ENCODE peak calls at places on chromosomes 4 and X, in ten cellular contexts. One of them, this sample, is unnamed. For H3K9me3, the result is how much of the 10 kb centered on the place peaks cover.

GRCh38 chrX:136646602-136647239 is 1.2 kb upstream of the CD40LG start:
- DNase-seq in stomach: no peak
- DNase-seq in vagina: no peak
- DNase-seq in heart left ventricle: no peak
- DNase-seq in cardiac muscle cell: no peak
- DNase-seq in osteoblast: no peak
- DNase-seq in transverse colon: no peak
- DNase-seq in A549: no peak
- DNase-seq in right lobe of liver: no peak
- DNase-seq in uterus: no peak
- DNase-seq in this sample: peak

GRCh38 chr4:79210636-79211049 is 115.2 kb downstream of the NAA11 start:
- DNase-seq in osteoblast: no peak
- DNase-seq in heart left ventricle: no peak
- DNase-seq in cardiac muscle cell: no peak
- DNase-seq in stomach: no peak
- DNase-seq in right lobe of liver: no peak
- DNase-seq in transverse colon: no peak
- DNase-seq in A549: no peak
- DNase-seq in uterus: no peak
- DNase-seq in vagina: no peak
- DNase-seq in this sample: no peak

GRCh38 chr4:154064244-154064643 is 275.4 kb upstream of the SFRP2 start:
- DNase-seq in stomach: no peak
- DNase-seq in transverse colon: no peak
- DNase-seq in uterus: no peak
- DNase-seq in cardiac muscle cell: no peak
- DNase-seq in right lobe of liver: no peak
- DNase-seq in A549: no peak
- DNase-seq in heart left ventricle: no peak
- DNase-seq in vagina: no peak
- DNase-seq in osteoblast: no peak
- DNase-seq in this sample: no peak

GRCh38 chrX:153935326-153935851 is 552 bp upstream of the NAA10 start:
- DNase-seq in cardiac muscle cell: no peak
- DNase-seq in transverse colon: peak
- DNase-seq in vagina: no peak
- DNase-seq in heart left ventricle: no peak
- DNase-seq in stomach: no peak
- DNase-seq in uterus: no peak
- DNase-seq in right lobe of liver: peak
- DNase-seq in A549: no peak
- DNase-seq in osteoblast: peak
- DNase-seq in this sample: no peak

GRCh38 chrX:8139713-8140112 is 31.4 kb downstream of the VCX2 start:
- DNase-seq in uterus: no peak
- DNase-seq in A549: no peak
- DNase-seq in stomach: no peak
- DNase-seq in cardiac muscle cell: peak
- DNase-seq in right lobe of liver: no peak
- DNase-seq in vagina: no peak
- DNase-seq in osteoblast: no peak
- DNase-seq in heart left ventricle: no peak
- DNase-seq in transverse colon: no peak
- DNase-seq in this sample: no peak

GRCh38 chr4:5928241-5928640 is 35.4 kb upstream of the CRMP1 start:
- DNase-seq in heart left ventricle: no peak
- DNase-seq in vagina: no peak
- DNase-seq in right lobe of liver: no peak
- DNase-seq in stomach: no peak
- DNase-seq in osteoblast: no peak
- DNase-seq in A549: peak
- DNase-seq in uterus: no peak
- DNase-seq in cardiac muscle cell: peak
- DNase-seq in transverse colon: no peak
- DNase-seq in this sample: no peak

GRCh38 chrX:56550667-56551066 is 12.8 kb upstream of the UBQLN2 start:
- DNase-seq in cardiac muscle cell: no peak
- DNase-seq in osteoblast: no peak
- DNase-seq in transverse colon: no peak
- DNase-seq in uterus: no peak
- DNase-seq in vagina: no peak
- DNase-seq in stomach: no peak
- DNase-seq in heart left ventricle: no peak
- DNase-seq in A549: no peak
- DNase-seq in right lobe of liver: no peak
- DNase-seq in this sample: no peak

GRCh38 chr4:53671757-53672156 is 80.5 kb upstream of the LNX1 start:
- DNase-seq in vagina: no peak
- DNase-seq in osteoblast: no peak
- DNase-seq in A549: no peak
- DNase-seq in stomach: peak
- DNase-seq in cardiac muscle cell: no peak
- DNase-seq in transverse colon: no peak
- DNase-seq in heart left ventricle: no peak
- DNase-seq in right lobe of liver: peak
- DNase-seq in uterus: no peak
- DNase-seq in this sample: no peak

GRCh38 chr4:35556387-35556786 is 687.9 kb downstream of the ARAP2 start:
- DNase-seq in stomach: no peak
- DNase-seq in uterus: no peak
- DNase-seq in osteoblast: no peak
- DNase-seq in heart left ventricle: no peak
- DNase-seq in A549: no peak
- DNase-seq in transverse colon: no peak
- DNase-seq in cardiac muscle cell: no peak
- DNase-seq in right lobe of liver: no peak
- DNase-seq in vagina: no peak
- DNase-seq in this sample: no peak

GRCh38 chr4:55723403-55723802 is 87.3 kb upstream of the NMU start:
- DNase-seq in A549: no peak
- DNase-seq in right lobe of liver: no peak
- DNase-seq in osteoblast: no peak
- DNase-seq in uterus: no peak
- DNase-seq in cardiac muscle cell: no peak
- DNase-seq in vagina: no peak
- DNase-seq in stomach: no peak
- DNase-seq in transverse colon: no peak
- DNase-seq in heart left ventricle: no peak
- DNase-seq in this sample: no peak

GRCh38 chr4:20493761-20494353 is 206.4 kb upstream of the PACRGL start:
- DNase-seq in uterus: no peak
- DNase-seq in heart left ventricle: no peak
- DNase-seq in osteoblast: peak
- DNase-seq in A549: no peak
- DNase-seq in transverse colon: no peak
- DNase-seq in right lobe of liver: no peak
- DNase-seq in vagina: no peak
- DNase-seq in cardiac muscle cell: peak
- DNase-seq in stomach: no peak
- DNase-seq in this sample: no peak

DNA sequence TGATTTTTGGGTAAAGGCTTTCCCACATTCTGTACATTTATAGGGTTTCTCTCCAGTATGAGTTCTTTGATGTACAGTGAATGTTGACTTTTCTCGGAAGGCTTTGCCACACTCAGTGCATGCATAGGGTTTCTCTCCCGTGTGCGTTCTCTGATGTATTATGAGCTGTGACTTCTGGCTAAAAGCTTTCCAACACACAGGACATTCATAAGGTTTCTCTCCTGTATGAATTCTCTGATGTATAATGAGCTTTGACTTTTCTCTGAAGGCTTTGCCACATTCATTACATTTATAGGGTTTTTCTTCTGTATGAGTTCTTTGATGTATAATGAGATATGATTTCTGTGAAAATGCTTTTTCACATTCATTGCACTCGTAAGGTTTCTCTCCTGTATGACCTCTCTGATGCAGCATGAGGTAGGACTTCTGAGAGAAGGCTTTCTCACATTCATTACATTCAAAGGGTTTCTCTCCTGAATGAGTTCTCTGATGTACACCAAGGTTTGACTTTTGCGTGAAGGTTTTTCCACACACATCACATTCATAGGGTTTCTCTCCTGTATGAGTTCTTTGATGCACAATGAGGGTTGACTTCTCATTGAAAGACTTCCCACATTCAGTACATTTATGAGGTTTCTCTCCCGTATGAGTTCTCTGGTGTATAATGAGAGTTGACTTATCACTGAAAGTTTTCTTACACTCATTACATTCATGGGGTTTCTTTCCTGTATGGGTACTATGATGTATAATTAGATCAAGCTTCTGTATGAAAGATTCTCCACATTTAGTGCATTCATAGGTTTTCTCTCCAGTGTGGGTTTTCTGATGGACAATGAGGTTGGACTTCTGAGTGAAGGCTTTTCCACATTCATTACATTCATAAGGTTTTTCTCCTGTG is 27.3 kb downstream of the ZNF182 start:
- DNase-seq in stomach: no peak
- DNase-seq in A549: no peak
- DNase-seq in heart left ventricle: no peak
- DNase-seq in osteoblast: no peak
- DNase-seq in right lobe of liver: no peak
- DNase-seq in uterus: no peak
- DNase-seq in cardiac muscle cell: no peak
- DNase-seq in transverse colon: no peak
- DNase-seq in vagina: no peak
- DNase-seq in this sample: no peak
- H3K9me3 ChIP-seq in stomach: under half
- H3K9me3 ChIP-seq in A549: half or more
- H3K9me3 ChIP-seq in heart left ventricle: under half
- H3K9me3 ChIP-seq in osteoblast: under half
- H3K9me3 ChIP-seq in right lobe of liver: under half
- H3K9me3 ChIP-seq in uterus: under half
- H3K9me3 ChIP-seq in cardiac muscle cell: under half
- H3K9me3 ChIP-seq in transverse colon: under half
- H3K9me3 ChIP-seq in vagina: under half
- H3K9me3 ChIP-seq in this sample: under half

GRCh38 chr4:182504440-182504839 is 261.2 kb downstream of the TENM3 start:
- DNase-seq in right lobe of liver: no peak
- DNase-seq in vagina: no peak
- DNase-seq in transverse colon: no peak
- DNase-seq in heart left ventricle: no peak
- DNase-seq in cardiac muscle cell: no peak
- DNase-seq in osteoblast: no peak
- DNase-seq in A549: no peak
- DNase-seq in stomach: no peak
- DNase-seq in uterus: no peak
- DNase-seq in this sample: no peak

GRCh38 chr4:182513534-182514291 is 270.5 kb downstream of the TENM3 start:
- DNase-seq in right lobe of liver: no peak
- DNase-seq in uterus: no peak
- DNase-seq in cardiac muscle cell: no peak
- DNase-seq in A549: no peak
- DNase-seq in osteoblast: no peak
- DNase-seq in heart left ventricle: no peak
- DNase-seq in stomach: no peak
- DNase-seq in transverse colon: no peak
- DNase-seq in vagina: no peak
- DNase-seq in this sample: no peak

GRCh38 chr4:182510836-182511235 is 267.6 kb downstream of the TENM3 start:
- DNase-seq in uterus: no peak
- DNase-seq in stomach: no peak
- DNase-seq in right lobe of liver: no peak
- DNase-seq in vagina: no peak
- DNase-seq in heart left ventricle: no peak
- DNase-seq in A549: no peak
- DNase-seq in cardiac muscle cell: no peak
- DNase-seq in osteoblast: no peak
- DNase-seq in transverse colon: no peak
- DNase-seq in this sample: no peak

GRCh38 chr4:182502074-182502473 is 258.9 kb downstream of the TENM3 start:
- DNase-seq in osteoblast: no peak
- DNase-seq in A549: no peak
- DNase-seq in cardiac muscle cell: no peak
- DNase-seq in transverse colon: no peak
- DNase-seq in right lobe of liver: no peak
- DNase-seq in heart left ventricle: no peak
- DNase-seq in stomach: no peak
- DNase-seq in uterus: no peak
- DNase-seq in vagina: no peak
- DNase-seq in this sample: no peak

DNA sequence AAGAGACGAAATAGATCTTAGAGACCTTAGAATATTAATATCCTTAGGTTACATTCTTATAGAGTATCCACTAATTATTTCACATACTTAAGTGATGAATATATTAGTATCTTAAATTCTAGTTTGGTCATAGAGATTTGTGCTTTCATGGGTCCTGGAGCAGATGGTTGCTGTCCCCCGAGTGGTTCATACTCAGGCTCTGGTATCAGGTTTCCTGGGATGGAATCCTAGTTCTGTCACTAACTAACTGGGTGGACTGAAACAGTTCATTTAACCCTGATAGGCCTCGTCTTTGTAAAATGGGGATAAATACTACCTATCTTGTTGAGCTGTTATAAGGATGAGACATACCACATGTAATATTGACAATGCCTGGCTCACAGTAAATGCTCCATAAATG is 264.6 kb downstream of the TENM3 start:
- DNase-seq in right lobe of liver: no peak
- DNase-seq in vagina: no peak
- DNase-seq in transverse colon: no peak
- DNase-seq in cardiac muscle cell: no peak
- DNase-seq in A549: no peak
- DNase-seq in osteoblast: no peak
- DNase-seq in uterus: no peak
- DNase-seq in heart left ventricle: no peak
- DNase-seq in stomach: no peak
- DNase-seq in this sample: no peak
- H3K9me3 ChIP-seq in right lobe of liver: under half
- H3K9me3 ChIP-seq in vagina: under half
- H3K9me3 ChIP-seq in transverse colon: under half
- H3K9me3 ChIP-seq in cardiac muscle cell: under half
- H3K9me3 ChIP-seq in A549: under half
- H3K9me3 ChIP-seq in osteoblast: under half
- H3K9me3 ChIP-seq in uterus: under half
- H3K9me3 ChIP-seq in heart left ventricle: under half
- H3K9me3 ChIP-seq in stomach: under half
- H3K9me3 ChIP-seq in this sample: under half

GRCh38 chr4:19195696-19196095 is 1056.0 kb upstream of the SLIT2 start:
- DNase-seq in right lobe of liver: no peak
- DNase-seq in heart left ventricle: no peak
- DNase-seq in stomach: no peak
- DNase-seq in A549: no peak
- DNase-seq in cardiac muscle cell: no peak
- DNase-seq in osteoblast: peak
- DNase-seq in vagina: no peak
- DNase-seq in uterus: no peak
- DNase-seq in transverse colon: no peak
- DNase-seq in this sample: no peak
- H3K9me3 ChIP-seq in right lobe of liver: under half
- H3K9me3 ChIP-seq in heart left ventricle: under half
- H3K9me3 ChIP-seq in stomach: under half
- H3K9me3 ChIP-seq in A549: under half
- H3K9me3 ChIP-seq in cardiac muscle cell: under half
- H3K9me3 ChIP-seq in osteoblast: under half
- H3K9me3 ChIP-seq in vagina: under half
- H3K9me3 ChIP-seq in uterus: under half
- H3K9me3 ChIP-seq in transverse colon: under half
- H3K9me3 ChIP-seq in this sample: under half

GRCh38 chrX:124293810-124294209 is 38.6 kb upstream of the TEX13D start:
- DNase-seq in heart left ventricle: no peak
- DNase-seq in uterus: no peak
- DNase-seq in vagina: no peak
- DNase-seq in osteoblast: no peak
- DNase-seq in A549: no peak
- DNase-seq in transverse colon: no peak
- DNase-seq in right lobe of liver: no peak
- DNase-seq in cardiac muscle cell: no peak
- DNase-seq in stomach: no peak
- DNase-seq in this sample: no peak

GRCh38 chrX:124289443-124289842 is 43.0 kb upstream of the TEX13D start:
- DNase-seq in vagina: no peak
- DNase-seq in cardiac muscle cell: no peak
- DNase-seq in osteoblast: no peak
- DNase-seq in heart left ventricle: no peak
- DNase-seq in transverse colon: no peak
- DNase-seq in uterus: no peak
- DNase-seq in stomach: no peak
- DNase-seq in A549: no peak
- DNase-seq in right lobe of liver: no peak
- DNase-seq in this sample: no peak
- H3K9me3 ChIP-seq in vagina: under half
- H3K9me3 ChIP-seq in cardiac muscle cell: under half
- H3K9me3 ChIP-seq in osteoblast: under half
- H3K9me3 ChIP-seq in heart left ventricle: under half
- H3K9me3 ChIP-seq in transverse colon: under half
- H3K9me3 ChIP-seq in uterus: under half
- H3K9me3 ChIP-seq in stomach: under half
- H3K9me3 ChIP-seq in A549: under half
- H3K9me3 ChIP-seq in right lobe of liver: under half
- H3K9me3 ChIP-seq in this sample: under half